ENCODE peak calls at places on chromosomes 7 and 10, in four cellular contexts. D is BJ, M is GM12864, T is MCF 10A. F is an unnamed sample.
A peak's percentile ranks its signal among the peaks of the same experiment; 100 is the strongest.

GRCh38 chr7:41889040-41889439 is 186.2 kb upstream of the INHBA start:
- DNase-seq in M (no peak), T (no peak), D (no peak), F (no peak)

GRCh38 chr10:126581648-126582046 is 88.8 kb downstream of the C10orf90 start:
- DNase-seq in T (no peak), M (no peak), D (no peak), F (no peak)

GRCh38 chr7:74031403-74032190 is 3.6 kb downstream of the ELN start:
- DNase-seq in D (no peak), M (no peak), T (peak; percentile 46), F (no peak)

GRCh38 chr7:85426487-85426960 is 239.7 kb upstream of the SEMA3D start:
- DNase-seq in T (no peak), M (no peak), D (no peak), F (no peak)

GRCh38 chr7:142108728-142109505 is 2.6 kb upstream of the MGAM2 start:
- DNase-seq in D (no peak), T (no peak), M (no peak), F (no peak)

GRCh38 chr7:46178685-46179084 is 257.6 kb upstream of the IGFBP3 start:
- DNase-seq in D (no peak), M (no peak), T (peak; percentile 20), F (no peak)

GRCh38 chr10:26860542-26861325 is at the start of gene ABI1:
- DNase-seq in T (peak; percentile 99), D (peak; percentile 91), M (peak; percentile 96), F (peak; percentile 98)

GRCh38 chr10:120184547-120185337 is 272.3 kb upstream of the PLPP4 start:
- DNase-seq in M (no peak), D (no peak), T (no peak), F (no peak)

GRCh38 chr7:27168265-27168947 is 3.1 kb upstream of the HOXA9 start:
- DNase-seq in M (no peak), D (no peak), T (no peak), F (no peak)

GRCh38 chr7:56028942-56029630 is 22.2 kb downstream of the PSPH start:
- DNase-seq in M (no peak), T (no peak), D (no peak), F (no peak)

GRCh38 chr10:71740069-71740468 is 20.5 kb upstream of the C10orf105 start:
- DNase-seq in M (no peak), T (peak; percentile 95), D (no peak), F (no peak)

GRCh38 chr10:75291800-75292199 is 56.0 kb upstream of the COMTD1 start:
- DNase-seq in D (no peak), T (no peak), M (no peak), F (no peak)

GRCh38 chr10:16809074-16809718 is 8.0 kb downstream of the RSU1 start:
- DNase-seq in T (peak; percentile 55), D (no peak), M (no peak), F (peak; percentile 22)

GRCh38 chr7:135964254-135964653 is 12.9 kb downstream of the MTPN start:
- DNase-seq in M (no peak), D (no peak), T (no peak), F (no peak)

GRCh38 chr10:86306628-86307278 is 59.8 kb downstream of the GRID1 start:
- DNase-seq in D (no peak), T (peak; percentile 54), M (no peak), F (no peak)

GRCh38 chr7:70530191-70530590 is 601.8 kb upstream of the GALNT17 start:
- DNase-seq in M (no peak), T (no peak), D (no peak), F (no peak)

GRCh38 chr10:23918839-23919238 is 290.1 kb upstream of the KIAA1217 start:
- DNase-seq in M (no peak), D (no peak), T (peak; percentile 25), F (peak; percentile 0)

GRCh38 chr10:117222552-117223412 is 18.1 kb upstream of the SLC18A2 start:
- DNase-seq in M (no peak), D (no peak), T (no peak), F (no peak)

GRCh38 chr7:18393465-18394118 is 102.0 kb upstream of the HDAC9 start:
- DNase-seq in M (no peak), D (peak; percentile 11), T (no peak), F (no peak)

GRCh38 chr7:92461027-92462003 is 14.0 kb downstream of the GATAD1 start:
- DNase-seq in D (no peak), M (peak; percentile 7), T (peak; percentile 49), F (peak; percentile 53)

GRCh38 chr10:3452683-3453388 is 280.3 kb upstream of the PITRM1 start:
- DNase-seq in M (no peak), D (peak; percentile 78), T (peak; percentile 70), F (no peak)

GRCh38 chr7:5417106-5418071 is 6.2 kb downstream of the TNRC18 start:
- DNase-seq in T (no peak), M (no peak), D (no peak), F (no peak)

GRCh38 chr7:43652364-43652763 is 69.5 kb downstream of the STK17A start:
- DNase-seq in M (no peak), D (no peak), T (no peak), F (no peak)
- TF ChIP-seq CTCF in M (no peak), D (no peak), T (no peak), F (no peak)

GRCh38 chr7:133885213-133885612 is 241.9 kb upstream of the LRGUK start:
- DNase-seq in T (no peak), M (no peak), D (no peak), F (no peak)

GRCh38 chr7:133888061-133888930 is 238.8 kb upstream of the LRGUK start:
- DNase-seq in D (no peak), M (no peak), T (no peak), F (no peak)

GRCh38 chr7:133887459-133887858 is 239.7 kb upstream of the LRGUK start:
- DNase-seq in T (no peak), D (no peak), M (no peak), F (no peak)

GRCh38 chr7:133886797-133887196 is 240.3 kb upstream of the LRGUK start:
- DNase-seq in M (no peak), D (no peak), T (no peak), F (no peak)

DNA sequence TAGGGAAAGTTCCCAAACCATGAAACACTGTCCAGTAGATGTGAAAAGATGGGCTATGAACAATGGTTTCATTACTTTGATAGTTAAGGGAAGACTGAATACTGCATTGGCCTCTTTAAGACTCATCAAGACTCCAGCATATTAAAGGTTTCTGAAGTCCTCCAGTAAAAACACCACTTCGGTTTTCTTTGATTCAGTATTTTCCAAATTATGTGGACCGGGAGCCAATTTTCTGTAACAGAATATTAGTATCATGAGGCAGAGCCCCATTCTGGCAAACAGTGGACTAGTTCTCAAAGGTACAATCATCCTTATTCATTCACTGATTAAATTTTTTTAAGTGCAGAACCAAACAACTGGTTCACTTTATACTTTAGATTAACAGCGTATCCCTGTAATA is 241.1 kb upstream of the LRGUK start:
- DNase-seq in D (no peak), T (no peak), M (no peak), F (no peak)
- TF ChIP-seq CTCF in D (no peak), T (no peak), M (no peak), F (no peak)

GRCh38 chr7:127516320-127516719 is 69.1 kb downstream of the GCC1 start:
- DNase-seq in D (no peak), M (no peak), T (no peak), F (no peak)
- TF ChIP-seq CTCF in D (no peak), M (no peak), T (no peak), F (no peak)

GRCh38 chr7:107661081-107661864 is 645 bp downstream of the SLC26A4 start:
- DNase-seq in M (no peak), D (no peak), T (peak; percentile 15), F (no peak)
- TF ChIP-seq CTCF in M (no peak), D (peak; percentile 34), T (no peak), F (no peak)

GRCh38 chr7:30852360-30852709 is 59.3 kb upstream of the AQP1 start:
- DNase-seq in D (no peak), T (no peak), M (no peak), F (no peak)
- TF ChIP-seq CTCF in D (no peak), T (no peak), M (no peak), F (no peak)

DNA sequence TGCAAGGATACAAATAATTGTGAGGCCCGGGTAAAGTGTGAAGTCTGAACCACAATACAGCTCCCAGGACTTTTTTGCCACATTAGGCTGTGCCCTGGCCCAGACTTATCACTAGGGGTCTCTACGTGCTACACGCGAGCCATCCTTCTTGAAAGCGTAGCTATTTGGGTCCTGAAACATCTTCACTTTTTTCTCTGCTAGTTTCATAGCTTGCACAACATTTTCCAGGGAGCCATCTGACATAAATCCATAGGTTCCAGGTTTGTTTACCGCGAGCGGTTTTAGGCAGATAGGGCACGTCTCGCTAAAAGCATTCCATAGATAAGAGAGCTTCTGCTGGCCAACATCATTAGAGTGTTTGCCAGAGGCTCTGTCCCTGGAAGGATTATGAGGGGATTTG is 226.5 kb downstream of the RPS24 start:
- DNase-seq in D (no peak), T (no peak), M (no peak), F (no peak)
- TF ChIP-seq CTCF in D (no peak), T (no peak), M (no peak), F (no peak)

GRCh38 chr10:89384474-89385324 is 6.8 kb downstream of the IFIT1B start:
- DNase-seq in D (no peak), M (no peak), T (no peak), F (no peak)

GRCh38 chr10:89392974-89393373 is 551 bp downstream of the IFIT1 start:
- DNase-seq in D (peak; percentile 62), M (peak; percentile 39), T (peak; percentile 48), F (peak; percentile 37)

GRCh38 chr10:89390875-89391576 is 1.4 kb upstream of the IFIT1 start:
- DNase-seq in M (no peak), D (no peak), T (no peak), F (no peak)

GRCh38 chr10:89391882-89392756 is at the start of gene IFIT1:
- DNase-seq in D (peak; percentile 71), T (peak; percentile 85), M (peak; percentile 91), F (peak; percentile 28)

DNA sequence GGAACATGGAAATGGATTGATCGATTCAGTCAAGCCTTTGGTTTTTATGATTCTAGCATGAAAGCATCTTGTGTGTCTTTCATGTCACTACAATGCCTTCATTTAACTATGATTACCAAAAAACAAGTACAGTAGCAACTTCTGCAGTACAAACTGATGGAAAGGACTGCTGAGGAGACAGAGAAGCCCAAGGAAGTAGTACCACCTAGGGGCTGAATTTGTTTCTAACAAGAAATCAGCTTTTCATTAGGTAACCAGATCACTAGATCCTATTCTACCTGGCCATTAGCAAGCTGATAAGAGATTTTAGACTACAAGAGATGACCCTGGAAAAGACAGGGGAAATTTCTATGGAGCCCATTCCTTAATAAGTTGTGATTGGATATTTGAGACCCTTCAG is 3.2 kb upstream of the IFIT1 start:
- DNase-seq in M (no peak), D (no peak), T (peak; percentile 40), F (no peak)
- TF ChIP-seq CTCF in M (peak; percentile 33), D (peak; percentile 47), T (peak; percentile 32), F (no peak)

F was measured in HL-60.